ENCODE peak calls at places on chromosomes 3 and 15, in seven cellular contexts. X, J, C, P, Y, L and H are unnamed samples.

GRCh38 chr3:30511524-30512278 is 94.7 kb upstream of the TGFBR2 start:
- DNase-seq in P (no peak), L (no peak), C (peak), X (peak), J (peak), Y (no peak), H (no peak)

GRCh38 chr15:48582472-48583235 is 62.9 kb downstream of the FBN1 start:
- DNase-seq in X (no peak), J (peak), C (peak), Y (no peak), L (no peak), P (no peak), H (no peak)

GRCh38 chr3:106068795-106069194 is 200.0 kb upstream of the CBLB start:
- DNase-seq in C (peak), P (no peak), Y (no peak), J (no peak), L (no peak), X (no peak), H (no peak)

GRCh38 chr15:53462631-53463030 is 296.8 kb downstream of the WDR72 start:
- DNase-seq in C (no peak), Y (no peak), P (no peak), X (no peak), L (no peak), J (no peak), H (no peak)

GRCh38 chr3:145015243-145015642 is 1043.6 kb downstream of the DIPK2A start:
- DNase-seq in Y (no peak), X (no peak), L (no peak), P (no peak), C (peak), J (peak), H (no peak)

GRCh38 chr15:66760358-66760967 is 58.4 kb downstream of the SMAD6 start:
- DNase-seq in Y (no peak), X (no peak), J (no peak), L (no peak), C (no peak), P (no peak), H (no peak)

GRCh38 chr3:13080591-13080990 is 7.4 kb upstream of the IQSEC1 start:
- DNase-seq in J (peak), X (no peak), P (no peak), L (no peak), C (no peak), Y (no peak), H (no peak)

GRCh38 chr15:90644526-90644925 is 72.6 kb upstream of the BLM start:
- DNase-seq in L (no peak), J (no peak), X (no peak), P (no peak), Y (no peak), C (no peak), H (no peak)

GRCh38 chr15:28890711-28891495 is 5.1 kb downstream of the APBA2 start:
- DNase-seq in C (no peak), Y (no peak), J (no peak), L (no peak), X (no peak), P (no peak), H (no peak)

GRCh38 chr3:184815046-184815930 is 3.3 kb downstream of the VPS8 start:
- DNase-seq in C (peak), L (no peak), Y (no peak), P (no peak), J (peak), X (no peak), H (no peak)

GRCh38 chr15:99632521-99632920 is 66.7 kb downstream of the MEF2A start:
- DNase-seq in Y (no peak), C (peak), L (no peak), X (no peak), J (no peak), P (no peak), H (no peak)

GRCh38 chr3:186108106-186108940 is 566 bp downstream of the ETV5 start:
- DNase-seq in J (peak), Y (peak), P (peak), L (peak), X (peak), C (peak), H (no peak)

GRCh38 chr3:53218136-53218535 is 37.7 kb downstream of the TKT start:
- DNase-seq in P (no peak), L (no peak), X (no peak), Y (no peak), J (no peak), C (no peak), H (no peak)

GRCh38 chr15:74317820-74318375 is 49.5 kb downstream of the CYP11A1 start:
- DNase-seq in Y (peak), X (no peak), P (no peak), J (peak), C (peak), L (no peak), H (no peak)

GRCh38 chr3:177351195-177351594 is 153.9 kb upstream of the TBL1XR1 start:
- DNase-seq in P (no peak), C (no peak), Y (no peak), J (no peak), L (no peak), X (no peak), H (no peak)

GRCh38 chr15:74845208-74845568 is 2.2 kb upstream of the ULK3 start:
- DNase-seq in Y (no peak), P (no peak), L (no peak), C (no peak), X (no peak), J (no peak), H (no peak)

GRCh38 chr15:78808550-78808949 is 2.7 kb downstream of the ADAMTS7 start:
- DNase-seq in Y (no peak), X (peak), J (peak), P (peak), C (peak), L (no peak), H (no peak)

GRCh38 chr3:71421820-71422566 is 161.5 kb downstream of the FOXP1 start:
- DNase-seq in L (no peak), X (no peak), J (no peak), Y (no peak), P (no peak), C (no peak), H (no peak)

GRCh38 chr3:130679218-130679617 is 67.4 kb downstream of the PIK3R4 start:
- DNase-seq in L (no peak), J (no peak), Y (no peak), C (no peak), X (no peak), P (no peak), H (no peak)

GRCh38 chr15:51163843-51164242 is 69.1 kb upstream of the TNFAIP8L3 start:
- DNase-seq in P (no peak), J (no peak), C (no peak), L (no peak), Y (no peak), X (no peak), H (no peak)

DNA sequence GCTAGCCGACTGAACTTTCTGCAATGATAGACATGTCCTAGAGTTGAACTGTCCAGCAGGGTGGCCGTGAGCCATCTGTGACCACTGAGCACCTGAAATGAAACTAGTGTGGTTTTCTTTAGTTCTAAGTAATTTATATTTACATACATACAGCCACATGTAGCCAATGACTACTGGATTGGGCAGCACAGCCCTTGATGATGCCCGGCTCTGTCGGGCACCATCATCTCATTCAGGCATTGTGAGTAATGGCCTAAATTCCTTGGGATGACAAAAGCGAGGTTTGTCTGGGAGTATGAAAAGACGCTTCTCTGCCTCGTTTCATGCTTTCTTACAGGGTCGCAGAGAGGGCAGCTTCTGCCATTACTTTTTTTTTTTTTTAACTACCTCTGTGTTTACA is 251.9 kb upstream of the HES1 start:
- DNase-seq in J (no peak), Y (no peak), L (no peak), P (no peak), C (no peak), X (no peak), H (no peak)
- H3K27ac ChIP-seq in J (no peak), Y (no peak), L (no peak), P (no peak), C (no peak), X (no peak), H (no peak)

GRCh38 chr3:16937421-16937820 is 52.7 kb downstream of the PLCL2 start:
- DNase-seq in Y (no peak), P (no peak), X (no peak), L (no peak), C (no peak), J (no peak), H (no peak)

GRCh38 chr3:16932877-16933276 is 48.1 kb downstream of the PLCL2 start:
- DNase-seq in Y (no peak), X (no peak), J (no peak), P (no peak), L (no peak), C (no peak), H (no peak)

GRCh38 chr3:16936656-16937055 is 51.9 kb downstream of the PLCL2 start:
- DNase-seq in X (no peak), J (no peak), L (no peak), Y (no peak), P (no peak), C (no peak), H (no peak)

GRCh38 chr3:16935766-16936165 is 51.0 kb downstream of the PLCL2 start:
- DNase-seq in X (no peak), J (no peak), P (no peak), L (no peak), Y (no peak), C (no peak), H (no peak)

DNA sequence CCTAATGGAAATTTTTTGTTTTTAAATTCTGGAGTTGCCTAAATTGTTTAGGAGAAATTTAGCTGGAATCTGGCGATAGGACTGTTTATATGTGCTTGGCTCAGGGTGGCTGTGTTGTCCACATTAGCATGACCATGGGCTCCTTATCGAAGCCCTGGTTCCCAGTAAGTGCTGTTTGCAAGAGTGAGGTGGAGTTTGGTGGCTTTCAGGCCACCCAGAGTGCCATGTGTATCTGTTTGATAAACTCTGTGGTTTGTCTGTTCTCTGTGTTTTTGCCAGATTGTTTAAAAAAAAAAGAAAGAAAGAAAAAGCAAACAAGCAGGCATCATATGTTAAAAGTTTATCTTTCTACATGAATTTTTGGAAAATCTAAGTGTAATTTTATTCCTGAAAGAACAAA is 51.5 kb downstream of the PLCL2 start:
- DNase-seq in P (no peak), J (no peak), Y (no peak), C (no peak), L (no peak), X (no peak), H (no peak)
- H3K27ac ChIP-seq in P (no peak), J (no peak), Y (no peak), C (no peak), L (no peak), X (no peak), H (no peak)

DNA sequence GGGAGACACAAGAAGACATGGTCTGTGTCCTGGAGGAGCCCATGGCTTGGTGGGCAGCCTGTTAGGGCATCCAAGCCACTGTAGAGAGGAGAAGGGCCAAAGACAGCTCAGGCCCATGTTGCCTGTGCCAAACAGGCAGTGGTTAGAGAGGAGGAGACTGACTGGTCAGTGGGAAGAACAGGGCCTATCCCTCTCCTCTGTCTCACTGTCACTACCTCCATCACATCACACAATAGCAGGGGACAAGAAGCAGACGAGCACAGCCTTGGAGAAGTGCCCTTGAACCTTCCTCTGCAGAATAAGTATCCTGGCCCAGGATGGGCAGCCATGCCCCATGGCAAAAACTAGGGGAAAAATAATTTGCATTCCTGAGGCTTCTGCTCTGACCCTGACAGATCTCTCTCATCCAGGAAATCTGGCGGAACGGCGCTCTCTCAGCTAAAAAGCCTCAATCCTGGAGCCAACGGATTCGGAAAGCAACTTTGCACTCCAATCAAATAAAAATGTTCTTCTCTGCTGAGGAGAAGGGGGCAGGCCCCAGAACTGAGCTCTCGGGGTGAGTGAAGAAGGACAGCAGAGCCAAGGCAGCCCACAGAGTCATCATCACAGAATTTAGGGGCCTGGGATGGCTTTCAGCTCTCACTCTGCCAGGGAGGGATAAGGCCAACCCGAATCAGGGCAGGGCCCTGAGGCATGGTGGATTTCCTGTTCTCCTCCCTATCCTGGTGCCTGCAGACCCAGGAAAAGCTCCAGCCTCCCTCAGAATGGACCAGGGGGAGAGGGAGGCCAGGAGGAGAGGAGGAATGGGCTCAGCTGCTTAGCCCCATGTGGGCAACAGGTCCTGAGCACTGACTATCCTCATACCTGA is 1.6 kb downstream of the SHF start:
- DNase-seq in J (no peak), P (no peak), C (peak), L (no peak), X (no peak), Y (no peak), H (no peak)
- H3K27ac ChIP-seq in J (no peak), P (no peak), C (no peak), L (peak), X (no peak), Y (no peak), H (peak)

DNA sequence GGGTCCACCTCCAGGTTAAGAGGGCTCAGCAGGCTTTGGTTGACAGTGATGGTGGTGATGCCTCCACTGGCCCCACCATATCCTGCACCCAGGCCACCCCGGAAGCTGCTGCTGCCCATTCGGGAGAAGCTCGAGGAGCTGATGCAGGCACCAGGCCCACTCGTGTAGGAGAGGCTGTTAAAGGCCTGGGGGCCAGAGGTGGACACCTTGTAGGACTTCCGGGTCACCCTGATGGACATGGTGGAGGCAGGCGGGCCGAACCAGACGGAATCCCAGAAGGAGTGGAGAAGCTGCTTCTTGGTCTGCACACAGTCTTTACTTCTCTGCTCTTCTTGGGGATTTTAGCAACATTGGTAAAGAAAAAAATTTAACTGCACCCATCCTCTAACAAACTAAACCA is 65.2 kb upstream of the CDAN1 start:
- DNase-seq in J (no peak), Y (no peak), L (no peak), P (no peak), C (no peak), X (no peak), H (no peak)
- H3K27ac ChIP-seq in J (no peak), Y (no peak), L (no peak), P (no peak), C (no peak), X (no peak), H (no peak)

GRCh38 chr3:157444789-157445188 is 8.1 kb downstream of the PTX3 start:
- DNase-seq in C (no peak), L (no peak), X (no peak), P (no peak), Y (no peak), J (no peak), H (no peak)

GRCh38 chr3:157445897-157446296 is 9.2 kb downstream of the PTX3 start:
- DNase-seq in P (no peak), C (peak), L (no peak), Y (no peak), X (no peak), J (no peak), H (no peak)

GRCh38 chr3:157441102-157441622 is 4.5 kb downstream of the PTX3 start:
- DNase-seq in Y (no peak), X (no peak), L (no peak), J (no peak), P (no peak), C (no peak), H (no peak)

GRCh38 chr3:157443873-157444770 is 7.5 kb downstream of the PTX3 start:
- DNase-seq in L (no peak), X (no peak), C (peak), J (no peak), Y (no peak), P (no peak), H (no peak)

DNA sequence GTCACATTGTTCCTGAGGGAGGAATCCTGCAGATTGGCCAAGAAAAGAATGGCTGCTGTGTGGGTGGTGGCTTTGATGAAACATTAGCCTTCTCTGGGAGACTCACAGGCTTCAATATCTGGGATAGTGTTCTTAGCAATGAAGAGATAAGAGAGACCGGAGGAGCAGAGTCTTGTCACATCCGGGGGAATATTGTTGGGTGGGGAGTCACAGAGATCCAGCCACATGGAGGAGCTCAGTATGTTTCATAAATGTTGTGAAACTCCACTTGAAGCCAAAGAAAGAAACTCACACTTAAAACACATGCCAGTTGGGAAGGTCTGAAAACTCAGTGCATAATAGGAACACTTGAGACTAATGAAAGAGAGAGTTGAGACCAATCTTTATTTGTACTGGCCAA is 6.1 kb downstream of the PTX3 start:
- DNase-seq in Y (no peak), X (no peak), C (peak), P (no peak), J (peak), L (no peak), H (no peak)
- H3K27ac ChIP-seq in Y (no peak), X (no peak), C (peak), P (no peak), J (peak), L (no peak), H (no peak)

DNA sequence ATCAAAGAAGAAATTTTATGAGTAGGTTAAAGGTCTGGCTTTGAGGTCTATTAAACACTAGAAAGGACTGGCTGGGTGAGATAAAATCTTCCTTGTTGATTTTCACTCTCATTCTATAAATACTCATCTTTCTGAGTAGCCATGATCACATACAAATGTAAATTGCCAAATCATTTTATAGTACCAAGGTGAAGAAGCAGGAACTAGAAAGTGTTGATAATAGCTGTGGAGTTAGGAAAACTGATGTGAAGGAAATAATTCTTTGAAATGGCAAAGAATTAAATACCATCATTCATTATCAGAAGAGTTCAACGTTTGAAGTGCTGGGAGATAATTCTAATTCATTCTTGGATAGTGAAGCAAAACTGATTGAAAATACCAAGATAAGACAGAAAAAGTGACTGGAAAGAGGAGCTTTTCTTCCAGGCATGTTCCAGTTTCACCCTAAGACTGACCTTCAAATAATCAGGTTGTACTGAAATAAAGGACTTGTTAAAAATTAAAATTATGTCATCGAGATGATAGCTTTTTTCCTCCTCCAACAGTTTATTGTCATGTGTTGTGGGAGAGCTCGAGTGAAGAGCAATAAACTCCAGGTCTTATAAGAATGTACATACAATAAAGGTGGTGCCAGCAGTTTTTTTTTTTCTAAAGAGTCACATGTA is 17.4 kb downstream of the THBS1 start:
- DNase-seq in L (no peak), C (peak), X (no peak), P (no peak), J (no peak), Y (no peak), H (no peak)
- H3K27ac ChIP-seq in L (no peak), C (no peak), X (no peak), P (peak), J (no peak), Y (no peak), H (no peak)

GRCh38 chr3:159884661-159885402 is 103.8 kb upstream of the IL12A start:
- DNase-seq in X (peak), L (no peak), J (no peak), C (peak), P (peak), Y (no peak), H (no peak)

GRCh38 chr3:159881828-159882309 is 106.8 kb upstream of the IL12A start:
- DNase-seq in Y (no peak), C (no peak), L (no peak), X (no peak), J (no peak), P (peak), H (no peak)

GRCh38 chr3:159882784-159883779 is 105.6 kb upstream of the IL12A start:
- DNase-seq in C (peak), P (peak), X (no peak), Y (no peak), L (no peak), J (peak), H (no peak)

GRCh38 chr3:159881208-159881607 is 107.4 kb upstream of the IL12A start:
- DNase-seq in C (no peak), Y (no peak), X (no peak), L (no peak), J (no peak), P (no peak), H (no peak)

GRCh38 chr3:159882367-159882766 is 106.3 kb upstream of the IL12A start:
- DNase-seq in C (no peak), X (no peak), J (no peak), L (no peak), P (no peak), Y (no peak), H (no peak)
- H3K27ac ChIP-seq in C (no peak), X (no peak), J (no peak), L (peak), P (peak), Y (no peak), H (peak)